ENCODE peak calls at places on chromosomes 5 and 9, in four cellular contexts. M, W, C and R are unnamed samples.

GRCh38 chr9:35907732-35908483 is 1.4 kb upstream of the SPAAR start:
- DNase-seq in W (no peak), C (no peak), M (peak; percentile 91), R (no peak)

GRCh38 chr5:119323630-119324000 is 32.2 kb upstream of the TNFAIP8 start:
- DNase-seq in M (peak; percentile 30), W (no peak), C (no peak), R (no peak)

GRCh38 chr5:98769256-98770157 is 4.0 kb upstream of the RGMB start:
- DNase-seq in W (no peak), C (peak; percentile 21), M (peak; percentile 60), R (peak; percentile 22)

GRCh38 chr5:175689147-175689991 is 31.5 kb downstream of the HRH2 start:
- DNase-seq in M (no peak), C (peak; percentile 60), W (no peak), R (no peak)

GRCh38 chr9:123947326-123947725 is 17.4 kb upstream of the DENND1A start:
- DNase-seq in M (no peak), W (no peak), C (no peak), R (no peak)

GRCh38 chr5:159178978-159179377 is 30.4 kb downstream of the RNF145 start:
- DNase-seq in M (peak; percentile 88), W (no peak), C (no peak), R (no peak)

GRCh38 chr9:123643518-123643917 is 286.4 kb downstream of the DENND1A start:
- DNase-seq in W (no peak), M (peak; percentile 60), C (no peak), R (no peak)

GRCh38 chr5:149932445-149933350 is 11.9 kb downstream of the PDE6A start:
- DNase-seq in C (no peak), M (peak; percentile 21), W (no peak), R (no peak)

GRCh38 chr5:85000671-85001070 is 616.0 kb upstream of the EDIL3 start:
- DNase-seq in M (no peak), W (no peak), C (no peak), R (no peak)

GRCh38 chr5:58184910-58185309 is 275.0 kb downstream of the PLK2 start:
- DNase-seq in C (no peak), M (peak; percentile 84), W (no peak), R (no peak)

GRCh38 chr5:53490747-53491146 is 10.3 kb downstream of the FST start:
- DNase-seq in M (peak; percentile 54), W (no peak), C (no peak), R (no peak)

GRCh38 chr9:7560669-7561305 is 238.8 kb downstream of the DMAC1 start:
- DNase-seq in C (no peak), W (no peak), M (no peak), R (no peak)

GRCh38 chr9:95010431-95010838 is 283.9 kb downstream of the AOPEP start:
- DNase-seq in W (no peak), M (no peak), C (no peak), R (no peak)

GRCh38 chr5:135587849-135588248 is 9.1 kb upstream of the CXCL14 start:
- DNase-seq in M (no peak), W (no peak), C (no peak), R (no peak)

GRCh38 chr5:102229685-102230084 is 66.4 kb downstream of the SLCO4C1 start:
- DNase-seq in C (no peak), W (no peak), M (no peak), R (no peak)

GRCh38 chr9:127917603-127918002 is 762 bp upstream of the ST6GALNAC4 start:
- DNase-seq in C (no peak), M (no peak), W (no peak), R (no peak)

GRCh38 chr9:91362212-91362611 is 494 bp upstream of the AUH start:
- DNase-seq in M (no peak), C (no peak), W (no peak), R (no peak)

GRCh38 chr9:114729706-114730105 is 47.7 kb upstream of the TEX48 start:
- DNase-seq in M (no peak), W (no peak), C (no peak), R (peak; percentile 11)

GRCh38 chr9:111828193-111828592 is 33.5 kb upstream of the SHOC1 start:
- DNase-seq in M (peak; percentile 16), W (no peak), C (no peak), R (no peak)

GRCh38 chr5:168714046-168714445 is 134.9 kb upstream of the PANK3 start:
- DNase-seq in C (no peak), W (no peak), M (peak; percentile 70), R (no peak)

GRCh38 chr5:102107865-102108264 is 188.2 kb downstream of the SLCO4C1 start:
- DNase-seq in C (no peak), M (no peak), W (no peak), R (no peak)

GRCh38 chr9:134684375-134684723 is 42.7 kb downstream of the COL5A1 start:
- DNase-seq in W (no peak), M (no peak), C (no peak), R (no peak)

GRCh38 chr5:143890475-143890874 is 78.5 kb downstream of the HMHB1 start:
- DNase-seq in M (no peak), W (no peak), C (no peak), R (no peak)

GRCh38 chr9:134544388-134545212 is 97.0 kb upstream of the COL5A1 start:
- DNase-seq in C (no peak), W (no peak), M (peak; percentile 63), R (no peak)

GRCh38 chr9:84667571-84668203 is 1.8 kb upstream of the NTRK2 start:
- DNase-seq in C (peak; percentile 67), M (peak; percentile 52), W (no peak), R (peak; percentile 17)

GRCh38 chr5:96880402-96881164 is 4.3 kb downstream of the ERAP2 start:
- DNase-seq in W (no peak), C (no peak), M (peak; percentile 96), R (no peak)

GRCh38 chr5:106543330-106543729 is 1127.4 kb downstream of the EFNA5 start:
- DNase-seq in M (no peak), C (no peak), W (no peak), R (no peak)

GRCh38 chr5:73392775-73393174 is 55.8 kb downstream of the FOXD1 start:
- DNase-seq in M (no peak), C (no peak), W (no peak), R (no peak)

GRCh38 chr5:14848385-14848784 is 23.2 kb downstream of the ANKH start:
- DNase-seq in C (no peak), W (no peak), M (no peak), R (no peak)

GRCh38 chr9:2870340-2870739 is 26.4 kb upstream of the PUM3 start:
- DNase-seq in W (no peak), C (no peak), M (no peak), R (no peak)

GRCh38 chr5:164181604-164182003 is 676.2 kb downstream of the MAT2B start:
- DNase-seq in C (no peak), M (no peak), W (no peak), R (no peak)

GRCh38 chr9:133111461-133112360 is 9.3 kb downstream of the RALGDS start:
- DNase-seq in W (no peak), M (no peak), C (no peak), R (no peak)

GRCh38 chr5:144504929-144505578 is 334.4 kb downstream of the KCTD16 start:
- DNase-seq in W (no peak), C (no peak), M (peak; percentile 30), R (no peak)

GRCh38 chr9:73810585-73811215 is 659.0 kb downstream of the ANXA1 start:
- DNase-seq in W (no peak), C (no peak), M (no peak), R (no peak)

GRCh38 chr5:131997026-131997726 is 14.3 kb downstream of the ACSL6 start:
- DNase-seq in M (no peak), C (no peak), W (no peak), R (no peak)

GRCh38 chr5:79011219-79011836 is 26.2 kb upstream of the ARSB start:
- DNase-seq in C (no peak), M (no peak), W (no peak), R (no peak)

GRCh38 chr5:72378636-72379289 is 58.6 kb downstream of the PTCD2 start:
- DNase-seq in M (peak; percentile 88), W (no peak), C (no peak), R (no peak)

GRCh38 chr9:76996700-76997099 is 22.8 kb upstream of the FOXB2 start:
- DNase-seq in M (peak; percentile 36), C (no peak), W (no peak), R (no peak)

GRCh38 chr5:74594172-74595040 is 46.1 kb downstream of the ENC1 start:
- DNase-seq in M (no peak), C (no peak), W (no peak), R (no peak)

GRCh38 chr5:135449608-135450007 is 2.5 kb upstream of the DCANP1 start:
- DNase-seq in W (no peak), C (no peak), M (no peak), R (no peak)